ENCODE peak calls at places on chromosomes 4 and X, in four cellular contexts. L, P, I and S are unnamed samples. For H3K27me3, the result is how much of the 10 kb centered on the place peaks cover.

GRCh38 chr4:168636040-168636439 is 139.2 kb downstream of the PALLD start:
- DNase-seq in L (no peak), P (no peak), I (no peak), S (no peak)

GRCh38 chr4:153547520-153547919 is 81.4 kb downstream of the TMEM131L start:
- DNase-seq in L (no peak), P (no peak), I (no peak), S (no peak)

GRCh38 chrX:16633754-16634153 is 16.2 kb upstream of the S100G start:
- DNase-seq in L (no peak), P (no peak), I (no peak), S (no peak)

GRCh38 chr4:2135083-2135482 is 76.0 kb downstream of the NAT8L start:
- DNase-seq in L (no peak), P (no peak), I (no peak), S (no peak)

GRCh38 chr4:108270466-108271450 is 102.0 kb upstream of the LEF1 start:
- DNase-seq in L (no peak), P (no peak), I (no peak), S (no peak)

GRCh38 chrX:149248073-149248625 is 257.0 kb downstream of the IDS start:
- DNase-seq in L (no peak), P (no peak), I (no peak), S (no peak)

GRCh38 chr4:111945014-111945413 is 200.2 kb upstream of the FAM241A start:
- DNase-seq in L (no peak), P (no peak), I (no peak), S (no peak)

GRCh38 chr4:176792348-176793059 is at the start of gene VEGFC:
- DNase-seq in L (peak), P (peak), I (peak), S (peak)

GRCh38 chrX:94400488-94400887 is 726.5 kb downstream of the FAM133A start:
- DNase-seq in L (no peak), P (no peak), I (no peak), S (no peak)

GRCh38 chr4:153792007-153792892 is 3.4 kb upstream of the SFRP2 start:
- DNase-seq in L (no peak), P (peak), I (no peak), S (peak)

GRCh38 chr4:67744561-67745283 is 9.5 kb downstream of the GNRHR start:
- DNase-seq in L (no peak), P (no peak), I (no peak), S (no peak)

GRCh38 chrX:84469226-84469625 is 33.0 kb downstream of the HDX start:
- DNase-seq in L (no peak), P (no peak), I (no peak), S (no peak)

GRCh38 chr4:1198070-1198844 is 25.9 kb upstream of the SPON2 start:
- DNase-seq in L (peak), P (no peak), I (no peak), S (no peak)

GRCh38 chr4:142778430-142778829 is 67.7 kb downstream of the INPP4B start:
- DNase-seq in L (no peak), P (no peak), I (no peak), S (no peak)

GRCh38 chr4:102466298-102466697 is 34.9 kb upstream of the NFKB1 start:
- DNase-seq in L (no peak), P (no peak), I (no peak), S (no peak)

GRCh38 chr4:154854362-154854761 is 73.3 kb downstream of the RBM46 start:
- DNase-seq in L (no peak), P (no peak), I (no peak), S (no peak)

GRCh38 chrX:47645530-47645929 is 4.8 kb downstream of the ELK1 start:
- DNase-seq in L (no peak), P (no peak), I (no peak), S (no peak)

GRCh38 chr4:41369680-41370079 is 113.0 kb downstream of the UCHL1 start:
- DNase-seq in L (peak), P (peak), I (peak), S (no peak)

GRCh38 chr4:69831646-69832325 is 28.2 kb downstream of the SULT1E1 start:
- DNase-seq in L (peak), P (no peak), I (no peak), S (no peak)

GRCh38 chrX:103644125-103644524 is 15.3 kb downstream of the TCEAL1 start:
- DNase-seq in L (no peak), P (no peak), I (no peak), S (no peak)

GRCh38 chr4:76984127-76984526 is 34.6 kb downstream of the SEPTIN11 start:
- DNase-seq in L (no peak), P (no peak), I (no peak), S (no peak)

GRCh38 chrX:47218920-47219815 is 687 bp downstream of the CDK16 start:
- DNase-seq in L (peak), P (no peak), I (no peak), S (peak)

GRCh38 chr4:111043286-111043685 is 420.4 kb upstream of the PITX2 start:
- DNase-seq in L (no peak), P (no peak), I (no peak), S (no peak)

GRCh38 chrX:49754238-49754857 is 58.6 kb upstream of the PAGE1 start:
- DNase-seq in L (no peak), P (no peak), I (no peak), S (peak)
- H3K27me3 ChIP-seq in L (under half), P (half or more), I (under half), S (under half)

DNA sequence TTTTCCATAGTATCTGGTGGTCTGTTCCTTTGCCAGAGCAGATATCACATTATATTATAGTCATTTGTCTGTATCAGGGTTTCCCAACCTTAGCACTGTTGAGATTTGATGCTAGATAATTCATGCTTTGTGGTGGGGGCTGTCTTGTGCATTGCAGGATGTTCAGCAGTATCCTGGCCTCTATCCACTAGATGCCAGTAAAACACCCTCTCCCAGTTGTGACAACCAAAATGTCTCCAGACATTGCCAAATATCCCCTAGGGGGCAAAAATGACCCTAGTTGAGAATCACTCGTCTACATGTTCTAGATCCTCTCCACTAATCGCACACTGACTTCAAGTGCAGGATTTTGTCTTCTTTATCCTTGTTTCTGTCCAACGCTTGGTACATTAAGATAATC is 160.8 kb downstream of the FANCB start:
- DNase-seq in L (no peak), P (no peak), I (no peak), S (no peak)
- TF ChIP-seq CTCF in L (no peak), P (no peak), I (no peak), S (no peak)

DNA sequence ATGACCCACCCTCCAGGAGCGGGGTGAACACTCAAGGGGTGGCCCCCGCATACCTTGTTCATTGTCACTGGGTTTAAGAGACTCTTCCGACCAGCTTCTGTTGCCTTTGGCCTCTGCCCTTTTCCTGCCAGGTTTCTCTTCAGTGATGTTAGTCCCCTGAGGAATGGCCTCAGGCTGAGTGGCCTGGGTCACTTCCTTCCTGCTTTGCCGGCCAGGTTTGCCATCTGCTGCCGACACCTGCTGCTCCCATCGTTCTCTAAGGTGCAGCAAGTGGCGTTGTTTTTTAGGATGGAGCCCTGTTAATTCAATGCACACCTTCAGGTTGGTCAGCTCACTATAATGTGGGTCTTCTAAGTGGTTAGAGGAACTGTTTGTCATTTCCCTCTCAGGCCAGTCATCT is 34.2 kb downstream of the BCOR start:
- DNase-seq in L (no peak), P (no peak), I (no peak), S (no peak)
- H3K27ac ChIP-seq in L (no peak), P (peak), I (no peak), S (no peak)

GRCh38 chr4:8682296-8682695 is 89.7 kb downstream of the CPZ start:
- DNase-seq in L (no peak), P (no peak), I (no peak), S (peak)
- H3K27me3 ChIP-seq in L (under half), P (under half), I (under half), S (under half)

GRCh38 chrX:136692271-136692670 is 44.3 kb downstream of the CD40LG start:
- DNase-seq in L (no peak), P (no peak), I (no peak), S (no peak)

GRCh38 chrX:136691028-136691809 is 43.3 kb downstream of the CD40LG start:
- DNase-seq in L (no peak), P (no peak), I (no peak), S (no peak)

GRCh38 chrX:136689441-136689840 is 41.5 kb downstream of the CD40LG start:
- DNase-seq in L (no peak), P (no peak), I (no peak), S (no peak)

DNA sequence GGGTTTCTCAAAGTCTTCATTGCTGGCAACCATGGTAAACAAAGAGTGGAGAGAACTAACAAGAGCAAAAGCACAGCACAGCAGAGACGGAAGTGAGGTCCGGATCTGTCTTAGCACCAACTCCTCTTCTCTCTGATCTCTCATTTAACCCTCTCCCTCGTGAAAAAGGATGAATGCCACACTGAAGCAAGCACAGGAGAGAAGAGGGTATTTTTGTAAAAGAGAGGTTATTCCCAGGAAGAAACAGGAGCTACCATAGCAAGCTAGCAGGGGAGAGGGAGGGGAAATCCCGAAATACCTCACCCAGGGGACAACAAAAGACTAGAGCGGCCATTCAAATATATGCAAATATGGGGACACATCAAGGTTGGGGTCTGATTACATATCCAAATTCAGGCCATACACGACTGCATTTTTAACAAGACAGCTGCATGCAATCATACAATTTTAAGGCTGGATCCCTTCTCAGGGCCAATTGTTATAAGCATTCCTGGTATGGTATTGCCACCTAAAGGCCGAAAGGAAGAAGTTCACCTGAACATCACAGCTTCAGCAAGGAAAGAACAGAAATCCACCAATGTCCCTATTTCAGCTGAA is 46.6 kb downstream of the CD40LG start:
- DNase-seq in L (no peak), P (no peak), I (no peak), S (no peak)
- TF ChIP-seq CTCF in L (peak), P (peak), I (peak), S (peak)